ENCODE peak calls at places on chromosomes 11 and 22, in six cellular contexts. E is GM12878, Z is A549, U is H1, N is K562, F is SK-N-SH. S is an unnamed sample. For H3K4me1, the result is how much of the 10 kb centered on the place peaks cover.

GRCh38 chr11:2930705-2931415 is 1.6 kb upstream of the PHLDA2 start:
- DNase-seq in U (peak), Z (peak), N (peak), F (peak), E (peak), S (peak)

GRCh38 chr11:80054582-80055165 is 613.8 kb upstream of the TENM4 start:
- DNase-seq in E (no peak), Z (no peak), N (no peak), U (no peak), F (no peak), S (no peak)

GRCh38 chr11:14672635-14673034 is 29.0 kb downstream of the PDE3B start:
- DNase-seq in N (no peak), F (no peak), E (no peak), U (no peak), Z (no peak), S (no peak)

GRCh38 chr22:49192857-49193250 is 634.8 kb downstream of the BRD1 start:
- DNase-seq in E (no peak), F (no peak), U (no peak), Z (no peak), N (no peak), S (no peak)

GRCh38 chr11:128624269-128625170 is 37.2 kb upstream of the ETS1 start:
- DNase-seq in U (peak), E (no peak), Z (no peak), F (no peak), N (no peak), S (no peak)

GRCh38 chr11:69923641-69924307 is 104.6 kb upstream of the FGF3 start:
- DNase-seq in Z (no peak), N (no peak), U (no peak), F (no peak), E (no peak), S (no peak)

GRCh38 chr11:44318369-44318768 is 8.4 kb upstream of the ALX4 start:
- DNase-seq in Z (no peak), N (no peak), E (no peak), F (no peak), U (no peak), S (no peak)

GRCh38 chr11:84476581-84476980 is 1150.6 kb downstream of the DLG2 start:
- DNase-seq in U (no peak), N (no peak), E (no peak), F (peak), Z (no peak), S (no peak)

GRCh38 chr22:27686534-27686933 is 115.0 kb downstream of the MN1 start:
- DNase-seq in N (peak), Z (peak), E (no peak), U (no peak), F (no peak), S (peak)

GRCh38 chr11:134577801-134578200 is 165.8 kb upstream of the B3GAT1 start:
- DNase-seq in F (no peak), Z (no peak), E (no peak), U (peak), N (no peak), S (no peak)

GRCh38 chr22:40388231-40388630 is 17.8 kb downstream of the SGSM3 start:
- DNase-seq in U (no peak), N (peak), E (no peak), Z (no peak), F (no peak), S (no peak)

GRCh38 chr22:40387758-40388157 is 17.4 kb downstream of the SGSM3 start:
- DNase-seq in E (no peak), N (no peak), F (no peak), U (no peak), Z (no peak), S (peak)

GRCh38 chr22:40381461-40381860 is 11.1 kb downstream of the SGSM3 start:
- DNase-seq in N (no peak), U (no peak), F (no peak), E (no peak), Z (no peak), S (no peak)

GRCh38 chr22:40383905-40384304 is 13.5 kb downstream of the SGSM3 start:
- DNase-seq in E (no peak), N (peak), U (no peak), F (no peak), Z (no peak), S (no peak)

GRCh38 chr22:40385041-40385782 is 14.8 kb downstream of the SGSM3 start:
- DNase-seq in N (no peak), F (no peak), U (no peak), Z (no peak), E (no peak), S (no peak)
- TF ChIP-seq CHD2 in N (no peak), F (no peak), U (no peak), Z (no peak), E (no peak), S (no peak)

GRCh38 chr11:122102426-122102825 is 13.6 kb downstream of the BLID start:
- DNase-seq in N (no peak), F (no peak), U (no peak), E (no peak), Z (no peak), S (no peak)
- H3K4me1 ChIP-seq in N (under half), F (under half), U (under half), E (under half), Z (under half), S (under half)

DNA sequence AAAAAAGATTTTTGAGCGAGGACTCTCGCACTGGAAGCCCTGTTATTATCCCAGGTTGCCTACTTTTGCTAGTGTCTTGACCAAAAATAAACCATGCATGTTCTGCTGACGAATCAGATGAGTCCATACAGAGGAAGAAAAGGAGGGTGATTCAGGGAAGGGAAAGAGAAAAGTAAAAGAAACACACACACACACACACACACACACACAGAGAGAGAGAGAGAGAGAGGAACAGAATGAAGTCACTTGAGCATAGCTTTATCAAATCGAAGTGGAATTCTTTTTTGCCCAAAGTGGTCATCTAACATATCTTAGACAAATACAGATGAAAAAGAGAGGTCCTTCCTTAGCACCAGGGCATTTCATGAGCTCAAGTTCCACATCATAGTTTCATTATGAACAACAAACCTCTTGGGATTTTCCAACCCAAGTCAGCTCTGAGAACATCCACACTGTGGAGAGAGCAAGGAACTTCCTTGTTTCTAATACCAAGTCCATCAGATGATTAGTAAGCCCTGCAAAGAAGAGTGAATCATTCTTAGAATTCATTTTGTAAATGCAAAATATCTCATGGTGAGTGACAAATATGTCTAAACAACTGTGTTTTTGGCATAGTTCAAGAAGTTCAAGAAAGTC is 7.7 kb upstream of the MMP12 start:
- DNase-seq in N (no peak), Z (no peak), E (peak), U (no peak), F (no peak), S (no peak)
- TF ChIP-seq CHD2 in N (no peak), Z (no peak), E (no peak), U (no peak), F (no peak), S (no peak)

DNA sequence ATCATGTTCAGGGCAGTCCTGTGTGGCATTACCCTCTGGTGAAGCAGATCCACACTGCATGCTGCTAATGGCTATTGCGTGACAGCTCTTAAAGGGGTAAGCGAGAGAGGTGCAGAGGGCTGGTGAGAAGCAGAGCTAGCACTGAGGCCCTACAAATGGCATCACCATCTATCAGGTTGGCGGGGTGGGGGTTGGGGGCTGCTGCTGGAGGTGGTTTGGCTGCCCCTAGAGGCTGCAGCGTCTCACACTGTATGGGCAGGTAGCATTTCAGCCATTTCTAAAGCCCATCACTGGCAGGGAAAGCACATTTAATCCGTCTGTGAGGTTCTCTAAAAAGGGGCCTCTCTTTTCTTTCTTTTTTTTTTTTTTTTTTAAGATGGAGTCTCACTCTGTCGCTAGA is 16.8 kb upstream of the TMA7B start:
- DNase-seq in E (no peak), N (no peak), Z (no peak), U (peak), F (no peak), S (no peak)
- H3K4me1 ChIP-seq in E (under half), N (under half), Z (under half), U (under half), F (under half), S (under half)

DNA sequence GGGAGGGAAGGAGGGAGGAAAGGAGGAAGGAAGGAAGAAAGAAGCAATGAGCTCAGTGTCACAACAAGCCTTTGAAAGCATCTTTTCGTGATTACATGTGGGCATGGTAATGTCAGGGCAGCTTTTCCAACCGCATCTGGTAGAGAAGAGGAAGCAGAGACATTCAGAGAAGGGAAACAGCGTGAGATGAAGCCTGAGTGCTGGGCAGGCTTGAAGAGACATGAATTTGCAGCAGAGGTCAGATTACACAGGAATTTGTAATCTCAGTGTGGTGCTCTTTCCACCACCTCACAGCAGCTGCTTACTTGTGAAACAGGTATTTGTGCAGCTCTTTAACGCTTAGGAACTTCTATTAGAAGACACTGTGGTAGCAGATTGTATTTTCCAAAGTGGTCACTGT is 289.5 kb upstream of the C11orf87 start:
- DNase-seq in F (no peak), Z (no peak), U (no peak), N (no peak), E (no peak), S (no peak)
- TF ChIP-seq CHD2 in F (no peak), Z (no peak), U (no peak), N (no peak), E (no peak), S (no peak)

DNA sequence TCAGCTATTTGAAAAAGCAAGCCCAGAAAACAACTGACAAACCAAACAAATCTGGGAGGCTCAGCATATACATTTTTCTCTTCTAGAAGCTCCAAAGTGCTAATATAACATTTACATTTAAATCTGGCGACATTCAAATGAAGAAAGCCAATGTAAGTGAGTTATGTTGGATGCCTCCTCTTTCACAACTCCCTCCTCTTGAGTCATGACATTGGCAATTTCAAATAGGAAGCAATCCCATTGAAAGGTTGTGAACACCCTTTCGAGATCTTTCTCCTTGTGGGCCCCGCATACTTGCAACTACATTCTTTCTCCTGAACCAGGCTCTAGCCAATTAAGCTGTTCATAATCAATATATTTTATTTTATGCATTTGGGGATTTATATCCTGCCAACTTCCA is 129.4 kb upstream of the SESN3 start:
- DNase-seq in E (no peak), N (no peak), F (no peak), U (no peak), Z (no peak), S (no peak)
- H3K4me1 ChIP-seq in E (under half), N (under half), F (under half), U (under half), Z (under half), S (half or more)